ENCODE peak calls at places on chromosome 3, in nine cellular contexts. S is omental fat pad; C is sigmoid colon; B is CD8-positive, alpha-beta T cell; I is PC-3; N is choroid plexus epithelial cell; R is GM12865; G is ovary; U is AG04450. H is an unnamed sample.

GRCh38 chr3:160402249-160403027 is 3.0 kb downstream of the SMC4 start:
- DNase-seq in S (no peak), U (no peak), B (no peak), I (no peak), R (no peak), G (no peak), C (no peak), N (peak; percentile 21), H (no peak)

GRCh38 chr3:78941587-78941986 is 826.2 kb downstream of the ROBO1 start:
- DNase-seq in R (peak; percentile 63), B (no peak), C (no peak), S (no peak), G (no peak), N (peak; percentile 78), U (peak; percentile 80), I (peak; percentile 78), H (no peak)

GRCh38 chr3:191143224-191143623 is 55.8 kb upstream of the OSTN start:
- DNase-seq in B (no peak), C (no peak), U (no peak), S (no peak), I (peak; percentile 14), G (no peak), N (no peak), R (no peak), H (no peak)

GRCh38 chr3:48305396-48305795 is 28.1 kb downstream of the SPINK8 start:
- DNase-seq in R (no peak), U (no peak), I (peak; percentile 10), G (no peak), S (no peak), N (no peak), B (no peak), C (no peak), H (no peak)

GRCh38 chr3:97823503-97824004 is 1.7 kb downstream of the CRYBG3 start:
- DNase-seq in S (no peak), I (no peak), U (no peak), G (no peak), N (no peak), C (no peak), B (no peak), R (peak; percentile 8), H (no peak)

GRCh38 chr3:8952130-8952529 is 11.1 kb downstream of the RAD18 start:
- DNase-seq in B (no peak), R (no peak), N (no peak), I (no peak), S (no peak), G (no peak), C (no peak), U (no peak), H (no peak)

GRCh38 chr3:39062180-39062579 is 10.4 kb downstream of the WDR48 start:
- DNase-seq in G (no peak), R (no peak), C (no peak), S (no peak), I (no peak), U (no peak), B (no peak), N (no peak), H (no peak)

GRCh38 chr3:15476378-15476777 is 45.1 kb downstream of the COLQ start:
- DNase-seq in I (peak; percentile 26), U (no peak), N (peak; percentile 17), B (no peak), R (no peak), S (no peak), G (no peak), C (no peak), H (no peak)

GRCh38 chr3:147735662-147736061 is 326.5 kb downstream of the ZIC1 start:
- DNase-seq in C (no peak), N (no peak), G (no peak), B (no peak), R (no peak), U (no peak), S (no peak), I (no peak), H (no peak)

GRCh38 chr3:632571-633170 is 436.1 kb downstream of the CHL1 start:
- DNase-seq in G (no peak), N (peak; percentile 58), S (no peak), I (peak; percentile 77), C (no peak), U (no peak), R (peak; percentile 76), B (peak; percentile 5), H (peak; percentile 61)

GRCh38 chr3:3594986-3595385 is 204.2 kb upstream of the LRRN1 start:
- DNase-seq in N (no peak), C (no peak), B (no peak), R (no peak), U (no peak), S (no peak), I (no peak), G (no peak), H (no peak)

GRCh38 chr3:15330031-15330596 is 2.3 kb downstream of the SH3BP5 start:
- DNase-seq in G (peak; percentile 88), U (no peak), C (peak; percentile 91), B (no peak), S (peak; percentile 50), R (peak; percentile 26), N (peak; percentile 97), I (no peak), H (peak; percentile 47)

GRCh38 chr3:156148345-156148945 is 28.1 kb downstream of the KCNAB1 start:
- DNase-seq in C (no peak), B (no peak), I (no peak), R (no peak), S (no peak), U (no peak), N (no peak), G (peak; percentile 35), H (no peak)

GRCh38 chr3:156149781-156150375 is 29.5 kb downstream of the KCNAB1 start:
- DNase-seq in B (no peak), U (no peak), N (peak; percentile 22), R (peak; percentile 36), S (no peak), G (no peak), C (no peak), I (no peak), H (no peak)

GRCh38 chr3:156151824-156152428 is 31.5 kb downstream of the KCNAB1 start:
- DNase-seq in I (peak; percentile 80), S (no peak), U (peak; percentile 16), B (peak; percentile 53), N (peak; percentile 85), R (peak; percentile 77), G (peak; percentile 53), C (peak; percentile 85), H (peak; percentile 73)

GRCh38 chr3:156148946-156149348 is 28.6 kb downstream of the KCNAB1 start:
- DNase-seq in B (no peak), S (no peak), U (no peak), N (peak; percentile 68), R (no peak), G (peak; percentile 37), I (no peak), C (no peak), H (no peak)

GRCh38 chr3:156150434-156151066 is 30.2 kb downstream of the KCNAB1 start:
- DNase-seq in C (peak; percentile 71), G (peak; percentile 71), N (peak; percentile 86), I (peak; percentile 82), B (peak; percentile 32), R (peak; percentile 61), U (peak; percentile 23), S (no peak), H (peak; percentile 54)
- TF ChIP-seq CTCF in C (peak; percentile 83), G (peak; percentile 83), N (peak; percentile 86), I (peak; percentile 94), B (peak; percentile 86), R (peak; percentile 80), U (peak; percentile 93), S (peak; percentile 66), H (peak; percentile 85)

DNA sequence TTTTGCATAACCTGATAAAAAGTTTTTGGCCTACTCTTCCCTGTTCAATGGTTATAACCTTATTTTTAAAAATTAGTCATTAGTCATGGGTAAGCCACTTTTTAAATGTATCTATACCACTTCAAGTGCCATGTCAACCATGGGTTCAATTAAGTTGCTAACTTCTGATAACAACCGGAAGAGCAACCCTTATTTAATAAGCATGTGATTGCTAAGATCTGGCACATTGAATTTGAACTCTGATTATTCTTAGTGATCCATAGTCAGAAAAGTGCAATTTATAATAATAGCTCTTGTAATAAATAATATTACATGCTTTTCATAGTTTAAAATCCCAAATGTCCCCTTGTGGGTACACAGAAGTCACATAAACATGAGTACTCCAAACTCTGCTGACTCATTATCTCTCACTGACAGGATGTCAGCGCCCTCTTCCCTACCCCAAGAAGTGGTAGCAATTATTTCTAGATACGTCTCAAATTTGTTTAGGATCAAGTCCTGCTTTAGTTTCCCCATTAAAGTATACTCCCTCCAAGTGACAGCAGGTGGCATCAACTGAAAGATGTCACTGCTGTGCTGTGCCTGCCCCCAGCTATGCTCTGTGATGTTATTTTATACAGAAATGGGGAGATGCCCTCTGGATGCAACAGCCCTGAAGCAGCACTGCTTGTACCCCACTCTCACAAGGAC is 18.6 kb downstream of the SAMD7 start:
- DNase-seq in G (no peak), S (no peak), C (no peak), R (peak; percentile 72), U (no peak), B (no peak), I (peak; percentile 21), N (no peak), H (no peak)
- TF ChIP-seq CTCF in G (no peak), S (no peak), C (no peak), R (peak; percentile 18), U (no peak), B (no peak), I (peak; percentile 30), N (no peak), H (no peak)

DNA sequence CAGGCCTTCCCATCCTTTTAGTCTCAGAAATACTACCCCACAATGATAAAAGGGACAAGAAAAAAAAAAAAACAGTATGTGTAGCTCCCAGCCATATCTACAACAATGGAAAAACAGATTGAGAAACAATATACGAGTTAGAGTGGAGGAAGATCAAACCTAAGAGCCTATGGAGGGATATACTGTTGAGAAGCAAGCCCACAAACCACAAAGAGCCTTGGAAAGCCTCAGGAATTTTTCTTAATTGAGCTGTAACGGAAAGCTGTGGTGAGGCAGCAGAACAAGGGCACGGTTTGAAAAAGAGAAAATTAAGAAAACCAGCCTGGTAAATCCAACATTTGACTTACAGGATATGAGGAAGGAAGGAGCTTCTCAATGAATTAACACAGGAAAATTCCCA is 21.4 kb downstream of the KPNA1 start:
- DNase-seq in R (no peak), N (peak; percentile 82), S (no peak), U (no peak), I (no peak), B (no peak), G (no peak), C (no peak), H (no peak)
- TF ChIP-seq CTCF in R (no peak), N (no peak), S (no peak), U (no peak), I (no peak), B (no peak), G (no peak), C (no peak), H (no peak)

DNA sequence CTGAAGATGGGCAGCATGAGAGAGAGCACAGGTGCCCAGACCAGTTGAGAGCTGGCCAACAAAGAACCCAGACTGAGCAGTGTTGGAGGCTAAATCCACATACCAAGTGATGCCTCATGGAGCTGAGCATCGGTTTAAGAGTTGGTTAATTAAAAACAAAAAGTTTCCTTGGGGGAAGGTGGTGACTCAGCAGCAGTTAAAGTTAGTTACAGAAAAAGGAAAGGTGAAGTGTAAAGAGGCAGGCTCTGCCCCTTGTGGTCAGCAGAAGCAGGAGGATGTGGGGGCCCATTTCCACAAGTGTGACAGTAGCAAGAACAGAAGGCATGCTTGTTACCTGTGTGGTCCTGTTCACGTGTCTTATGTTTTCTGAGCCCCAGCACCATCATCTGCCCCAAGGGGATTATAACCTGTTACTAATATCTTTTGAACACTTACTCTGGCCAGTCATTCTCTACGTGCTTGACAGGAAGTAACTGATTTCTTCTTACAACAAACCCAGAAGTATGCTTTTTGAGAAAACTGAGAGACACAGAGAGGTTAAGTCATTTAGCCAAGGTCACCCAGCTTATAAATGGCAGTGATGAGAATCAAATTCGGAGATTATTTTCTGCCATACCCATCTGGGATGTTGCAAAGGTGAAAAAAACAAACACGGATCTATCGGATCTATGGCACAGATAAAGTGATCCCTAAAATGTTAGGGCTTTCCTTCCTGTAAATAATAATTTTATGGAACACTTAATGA is 91.0 kb downstream of the EPHB1 start:
- DNase-seq in N (no peak), R (peak; percentile 73), I (peak; percentile 8), G (no peak), B (no peak), S (no peak), C (no peak), U (no peak), H (no peak)
- TF ChIP-seq CTCF in N (no peak), R (peak; percentile 25), I (peak; percentile 21), G (no peak), B (no peak), S (no peak), C (no peak), U (no peak), H (no peak)